ENCODE peak calls at places on chromosome 7, in eight cellular contexts. D is suprapubic skin, G is transverse colon, P is A549, M is sigmoid colon, V is K562, W is ovary, I is GM12878. R is an unnamed sample.

GRCh38 chr7:53110425-53110824 is 75.0 kb downstream of the POM121L12 start:
- DNase-seq in V (no peak), G (no peak), W (no peak), P (no peak), M (no peak), I (no peak), D (no peak), R (no peak)

GRCh38 chr7:110442386-110442837 is 648.5 kb upstream of the LRRN3 start:
- DNase-seq in I (no peak), V (no peak), G (no peak), D (no peak), M (no peak), W (no peak), P (peak), R (peak)

GRCh38 chr7:77550586-77550985 is 13.5 kb downstream of the PTPN12 start:
- DNase-seq in G (no peak), P (no peak), V (no peak), I (no peak), W (no peak), M (no peak), D (no peak), R (no peak)

GRCh38 chr7:69269756-69270155 is 328.5 kb upstream of the AUTS2 start:
- DNase-seq in D (no peak), W (no peak), V (no peak), M (no peak), G (no peak), P (no peak), I (no peak), R (no peak)

GRCh38 chr7:30886608-30887011 is 25.0 kb upstream of the AQP1 start:
- DNase-seq in D (no peak), M (no peak), P (no peak), V (no peak), G (no peak), I (no peak), W (no peak), R (no peak)

GRCh38 chr7:12913002-12913401 is 225.6 kb downstream of the ARL4A start:
- DNase-seq in P (no peak), G (no peak), W (no peak), M (no peak), V (no peak), D (no peak), I (no peak), R (no peak)

GRCh38 chr7:76155938-76156337 is 45.8 kb upstream of the SRRM3 start:
- DNase-seq in I (no peak), D (no peak), V (no peak), M (peak), G (peak), P (no peak), W (no peak), R (peak)

GRCh38 chr7:34453150-34453549 is 204.9 kb upstream of the NPSR1 start:
- DNase-seq in V (no peak), G (no peak), M (no peak), I (no peak), D (no peak), P (no peak), W (no peak), R (no peak)

GRCh38 chr7:82468435-82468834 is 24.9 kb upstream of the CACNA2D1 start:
- DNase-seq in V (no peak), P (no peak), W (no peak), G (no peak), D (no peak), M (no peak), I (no peak), R (no peak)

GRCh38 chr7:133702078-133702477 is 425.1 kb upstream of the LRGUK start:
- DNase-seq in V (no peak), I (no peak), G (no peak), M (no peak), D (no peak), P (no peak), W (no peak), R (no peak)

GRCh38 chr7:142626420-142627035 is 122.7 kb upstream of the PRSS1 start:
- DNase-seq in G (peak), V (peak), W (no peak), P (peak), M (no peak), I (no peak), D (no peak), R (peak)

GRCh38 chr7:156176039-156176438 is 363.8 kb upstream of the SHH start:
- DNase-seq in D (no peak), W (no peak), G (no peak), I (no peak), P (no peak), M (no peak), V (no peak), R (no peak)

GRCh38 chr7:66307591-66308215 is 102.6 kb downstream of the TPST1 start:
- DNase-seq in V (no peak), I (no peak), W (no peak), D (no peak), P (no peak), M (no peak), G (no peak), R (peak)

GRCh38 chr7:20164420-20165145 is 52.6 kb downstream of the MACC1 start:
- DNase-seq in G (no peak), W (no peak), P (no peak), V (no peak), I (no peak), M (no peak), D (no peak), R (no peak)

GRCh38 chr7:24115661-24116060 is 168.3 kb upstream of the NPY start:
- DNase-seq in P (no peak), W (no peak), D (no peak), I (no peak), V (no peak), M (no peak), G (no peak), R (no peak)

GRCh38 chr7:7944619-7945282 is 23.8 kb upstream of the GLCCI1 start:
- DNase-seq in V (no peak), G (peak), M (no peak), P (no peak), W (no peak), D (no peak), I (peak), R (peak)

GRCh38 chr7:73429622-73430505 is 3.7 kb upstream of the FZD9 start:
- DNase-seq in P (no peak), V (no peak), W (no peak), D (no peak), M (no peak), I (no peak), G (no peak), R (no peak)

GRCh38 chr7:98288064-98288823 is 6.8 kb downstream of the BRI3 start:
- DNase-seq in M (no peak), I (no peak), V (no peak), D (no peak), P (no peak), W (no peak), G (no peak), R (no peak)

GRCh38 chr7:20199015-20199737 is 18.0 kb downstream of the MACC1 start:
- DNase-seq in M (no peak), I (peak), P (no peak), W (no peak), D (no peak), V (peak), G (peak), R (peak)

GRCh38 chr7:91517408-91517807 is 253.2 kb downstream of the FZD1 start:
- DNase-seq in D (no peak), G (no peak), M (no peak), V (no peak), W (no peak), P (no peak), I (no peak), R (no peak)

GRCh38 chr7:151085691-151086620 is at the start of gene AGAP3:
- DNase-seq in P (peak), M (peak), W (peak), D (peak), G (peak), I (no peak), V (peak), R (peak)
- TF ChIP-seq POLR2A in P (peak), M (peak), W (no peak), D (peak), G (peak), I (peak), V (peak), R (peak)

DNA sequence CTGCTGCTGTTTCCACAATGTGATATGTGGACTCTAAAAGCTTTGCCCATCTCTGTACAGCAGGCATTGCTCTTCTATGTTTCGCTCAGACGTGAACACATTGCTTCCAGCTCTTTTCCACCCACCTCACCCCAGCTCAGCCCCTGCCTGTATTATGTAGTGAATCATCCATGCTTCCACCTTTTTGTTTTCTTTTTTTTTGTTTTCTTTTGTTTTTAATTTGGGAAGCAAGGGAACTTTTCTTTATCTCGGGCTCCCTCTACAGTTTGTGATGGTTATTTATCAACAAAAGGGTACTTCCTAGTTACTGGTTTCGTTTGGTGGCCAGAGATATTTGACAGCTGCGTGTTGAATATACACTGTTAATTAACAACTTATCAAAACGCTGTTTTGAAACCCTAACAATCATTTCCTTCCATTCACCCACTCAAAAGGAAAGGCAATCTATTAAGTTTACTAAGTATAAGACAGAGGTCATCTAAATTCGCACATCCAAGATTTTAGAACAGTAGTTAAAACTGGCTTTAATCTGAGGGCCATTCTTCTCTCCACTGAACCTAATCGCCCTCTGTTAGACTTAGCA is 127.9 kb upstream of the STK17A start:
- DNase-seq in M (no peak), P (peak), D (no peak), G (no peak), V (peak), W (no peak), I (peak), R (no peak)
- TF ChIP-seq EP300 in M (no peak), P (no peak), D (no peak), G (no peak), V (no peak), W (no peak), I (no peak), R (no peak)

GRCh38 chr7:44979481-44980392 is 922 bp upstream of the MYO1G start:
- DNase-seq in V (no peak), I (no peak), M (peak), P (no peak), D (no peak), W (no peak), G (no peak), R (no peak)

GRCh38 chr7:44980393-44981034 is 1.7 kb upstream of the MYO1G start:
- DNase-seq in M (no peak), V (no peak), I (peak), D (no peak), G (no peak), W (no peak), P (no peak), R (no peak)

GRCh38 chr7:44977304-44977858 is 1.4 kb downstream of the MYO1G start:
- DNase-seq in W (no peak), P (no peak), G (no peak), V (no peak), D (no peak), M (no peak), I (no peak), R (no peak)

GRCh38 chr7:44977956-44978355 is 859 bp downstream of the MYO1G start:
- DNase-seq in I (no peak), V (no peak), P (no peak), M (peak), W (no peak), G (peak), D (no peak), R (peak)

DNA sequence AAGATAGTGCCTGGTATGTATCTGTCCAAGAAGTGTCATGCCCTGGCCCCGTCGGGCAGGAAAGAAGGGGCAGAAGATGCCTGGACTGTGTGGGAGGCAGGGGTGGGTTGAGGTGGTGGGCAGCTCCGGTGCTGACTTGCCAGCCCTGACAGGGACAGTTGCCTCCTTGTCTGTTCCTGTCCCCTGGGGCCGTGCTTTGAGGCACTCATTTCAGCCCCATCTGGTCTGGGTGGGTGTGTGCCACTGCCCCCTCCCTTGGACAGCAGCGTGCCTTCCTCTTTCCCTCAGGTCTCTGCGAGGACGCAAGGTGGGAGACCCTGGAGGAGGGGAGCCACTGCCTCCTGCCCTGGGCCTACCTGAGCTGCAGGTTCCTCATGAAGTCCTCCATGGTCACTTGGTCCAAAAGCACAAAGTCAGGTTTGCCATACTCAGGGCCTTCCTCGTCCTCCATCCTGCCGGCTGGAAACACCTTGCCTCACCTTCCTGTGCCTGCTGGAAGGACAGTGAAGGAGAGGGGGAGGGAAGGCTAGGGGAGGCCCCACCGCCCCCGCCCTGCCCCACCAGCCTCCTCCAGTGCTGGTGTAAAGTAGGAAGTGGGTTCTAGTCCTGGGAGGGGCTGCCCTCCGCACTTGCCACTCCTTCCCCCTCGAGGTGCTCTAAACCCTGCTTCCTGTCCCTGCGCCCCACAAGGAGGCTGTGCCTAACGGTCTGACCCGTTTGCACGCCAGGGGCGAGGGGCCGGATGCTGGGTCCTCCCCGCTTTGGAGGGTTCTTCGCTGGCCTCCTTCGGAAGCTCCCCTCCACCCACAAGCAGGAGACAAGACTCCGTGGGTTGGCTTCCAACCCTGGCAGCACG is at the start of gene MYO1G:
- DNase-seq in M (peak), I (peak), V (no peak), D (no peak), W (no peak), P (no peak), G (peak), R (peak)
- TF ChIP-seq POLR2A in M (no peak), I (peak), V (no peak), D (no peak), W (no peak), P (no peak), G (no peak), R (no peak)

DNA sequence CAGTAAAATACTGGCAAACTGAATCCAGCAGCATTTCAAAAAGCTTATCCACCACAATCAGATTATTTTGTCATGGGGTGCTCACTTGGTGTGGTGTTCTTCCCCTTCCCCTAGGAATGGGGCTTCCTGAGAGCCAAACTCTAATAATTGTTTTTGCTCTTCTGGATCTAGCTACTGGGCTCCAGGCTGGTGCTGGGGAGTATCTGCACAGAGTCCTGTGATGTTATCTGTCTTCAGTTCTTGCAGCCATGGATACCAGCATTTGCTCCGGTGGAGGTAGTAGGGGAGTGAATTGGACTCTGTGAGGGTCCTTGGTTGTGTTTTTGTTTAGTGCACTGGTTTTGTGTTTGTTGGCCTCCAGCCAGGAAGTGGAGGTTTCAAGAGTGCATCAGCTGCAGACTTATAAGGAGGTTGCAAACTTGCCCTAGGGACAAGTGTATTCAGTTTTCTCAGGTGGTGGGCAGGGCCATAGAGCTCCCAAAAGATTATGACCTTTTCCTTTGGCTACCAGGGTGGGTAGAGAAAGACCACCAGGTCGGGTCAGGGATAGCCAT is 308.5 kb upstream of the MAGI2 start:
- DNase-seq in P (no peak), G (no peak), D (no peak), W (no peak), I (no peak), M (no peak), V (no peak), R (no peak)
- TF ChIP-seq EP300 in P (no peak), G (no peak), D (no peak), W (no peak), I (no peak), M (no peak), V (no peak), R (no peak)

GRCh38 chr7:36496576-36496975 is 106.9 kb downstream of the ANLN start:
- DNase-seq in G (no peak), P (no peak), D (peak), M (no peak), W (no peak), V (no peak), I (no peak), R (no peak)
- TF ChIP-seq POLR2A in G (no peak), P (no peak), D (no peak), M (no peak), W (no peak), V (no peak), I (no peak), R (no peak)

GRCh38 chr7:135248546-135248945 is 14.9 kb downstream of the STRA8 start:
- DNase-seq in V (no peak), D (no peak), W (no peak), M (no peak), P (no peak), I (no peak), G (no peak), R (no peak)

GRCh38 chr7:135249901-135250300 is 16.3 kb downstream of the STRA8 start:
- DNase-seq in D (no peak), M (peak), G (no peak), P (no peak), W (no peak), V (no peak), I (no peak), R (no peak)

GRCh38 chr7:135245826-135246825 is 12.5 kb downstream of the STRA8 start:
- DNase-seq in V (no peak), G (no peak), P (no peak), I (no peak), D (no peak), W (no peak), M (peak), R (peak)

GRCh38 chr7:135245226-135245625 is 11.6 kb downstream of the STRA8 start:
- DNase-seq in I (no peak), G (no peak), P (no peak), W (no peak), M (no peak), V (no peak), D (no peak), R (no peak)

GRCh38 chr7:135247746-135248471 is 14.3 kb downstream of the STRA8 start:
- DNase-seq in W (no peak), I (no peak), P (no peak), M (no peak), D (no peak), G (no peak), V (no peak), R (no peak)
- TF ChIP-seq EP300 in W (no peak), I (no peak), P (no peak), M (no peak), D (no peak), G (no peak), V (no peak), R (no peak)